ENCODE peak calls at places on chromosome 18, in seven cellular contexts. B, I, K, Y, T, R and D are unnamed samples.

GRCh38 chr18:80107396-80107795 is 1.7 kb upstream of the ADNP2 start:
- DNase-seq in R (no peak), I (no peak), B (no peak), T (peak), K (no peak), Y (no peak), D (no peak)

GRCh38 chr18:5150888-5151287 is 46.2 kb downstream of the AKAIN1 start:
- DNase-seq in K (no peak), Y (no peak), R (no peak), I (no peak), B (no peak), T (no peak), D (no peak)

GRCh38 chr18:74380916-74381315 is 65.3 kb downstream of the C18orf63 start:
- DNase-seq in T (no peak), I (no peak), B (no peak), R (no peak), Y (no peak), K (no peak), D (no peak)

GRCh38 chr18:11393486-11393885 is 215.9 kb upstream of the SLC35G4 start:
- DNase-seq in B (no peak), T (peak), K (peak), Y (no peak), I (no peak), R (no peak), D (no peak)

GRCh38 chr18:35510071-35511010 is 12.6 kb upstream of the INO80C start:
- DNase-seq in K (no peak), Y (no peak), R (no peak), B (no peak), T (no peak), I (no peak), D (no peak)

GRCh38 chr18:62324917-62325805 is at the start of gene TNFRSF11A:
- DNase-seq in R (peak), B (no peak), K (no peak), I (peak), Y (peak), T (no peak), D (no peak)

GRCh38 chr18:9731380-9731779 is 23.3 kb downstream of the RAB31 start:
- DNase-seq in B (peak), I (peak), K (peak), R (no peak), Y (no peak), T (no peak), D (no peak)

GRCh38 chr18:22203892-22204536 is 34.6 kb downstream of the GATA6 start:
- DNase-seq in K (no peak), T (no peak), B (no peak), R (no peak), Y (no peak), I (no peak), D (no peak)

GRCh38 chr18:25099838-25100393 is 252.1 kb downstream of the ZNF521 start:
- DNase-seq in I (peak), K (peak), Y (no peak), B (peak), R (no peak), T (no peak), D (no peak)

GRCh38 chr18:60044290-60045006 is 144.7 kb downstream of the PMAIP1 start:
- DNase-seq in B (peak), Y (no peak), K (no peak), T (no peak), R (no peak), I (peak), D (no peak)

GRCh38 chr18:76557026-76557575 is 62.1 kb upstream of the ZNF516 start:
- DNase-seq in T (no peak), R (no peak), Y (no peak), K (no peak), I (no peak), B (peak), D (no peak)

GRCh38 chr18:59593291-59593717 is 103.9 kb downstream of the CCBE1 start:
- DNase-seq in B (peak), K (peak), T (no peak), I (peak), Y (no peak), R (no peak), D (no peak)

GRCh38 chr18:21241224-21242131 is 554 bp upstream of the GREB1L start:
- DNase-seq in K (peak), I (peak), T (peak), R (peak), B (no peak), Y (no peak), D (no peak)

GRCh38 chr18:23207191-23207955 is 72.1 kb downstream of the CABLES1 start:
- DNase-seq in K (no peak), R (no peak), B (peak), Y (no peak), I (no peak), T (peak), D (no peak)

GRCh38 chr18:32906506-32907214 is 133.8 kb upstream of the KLHL14 start:
- DNase-seq in B (no peak), R (no peak), T (no peak), K (no peak), Y (no peak), I (no peak), D (no peak)

GRCh38 chr18:9434240-9434701 is 41.0 kb upstream of the RALBP1 start:
- DNase-seq in B (no peak), I (no peak), T (peak), R (no peak), K (no peak), Y (peak), D (peak)

GRCh38 chr18:36419188-36419912 is 121.8 kb downstream of the FHOD3 start:
- DNase-seq in K (no peak), R (no peak), Y (no peak), T (no peak), I (no peak), B (peak), D (no peak)

GRCh38 chr18:30763913-30764350 is 278.6 kb downstream of the DSC3 start:
- DNase-seq in R (no peak), I (no peak), K (no peak), T (peak), Y (no peak), B (no peak), D (no peak)

GRCh38 chr18:46630160-46630559 is 26.9 kb downstream of the LOXHD1 start:
- DNase-seq in T (no peak), I (peak), B (peak), R (no peak), K (no peak), Y (no peak), D (no peak)

GRCh38 chr18:8658858-8659485 is 46.4 kb upstream of the MTCL1 start:
- DNase-seq in I (no peak), B (no peak), T (no peak), R (no peak), K (no peak), Y (no peak), D (no peak)

GRCh38 chr18:45688834-45689233 is 35.1 kb upstream of the SLC14A1 start:
- DNase-seq in I (no peak), T (no peak), R (no peak), B (no peak), Y (peak), K (no peak), D (no peak)

GRCh38 chr18:3985664-3986063 is 469.4 kb downstream of the DLGAP1 start:
- DNase-seq in R (no peak), B (peak), Y (no peak), I (peak), K (peak), T (no peak), D (no peak)

GRCh38 chr18:60746491-60746890 is 373.9 kb upstream of the MC4R start:
- DNase-seq in I (no peak), R (no peak), T (no peak), K (no peak), Y (no peak), B (no peak), D (no peak)

GRCh38 chr18:45365835-45366234 is 249.4 kb upstream of the SLC14A2 start:
- DNase-seq in I (peak), K (no peak), Y (no peak), B (no peak), R (no peak), T (no peak), D (no peak)

GRCh38 chr18:12278765-12279682 is 24.9 kb downstream of the CIDEA start:
- DNase-seq in R (no peak), B (peak), Y (no peak), I (peak), T (peak), K (peak), D (peak)

GRCh38 chr18:38940863-38941531 is 1375.4 kb upstream of the CELF4 start:
- DNase-seq in I (peak), Y (peak), R (no peak), B (peak), T (peak), K (peak), D (no peak)

GRCh38 chr18:78526923-78527775 is 452.5 kb upstream of the SALL3 start:
- DNase-seq in R (no peak), B (no peak), K (no peak), I (no peak), Y (no peak), T (peak), D (no peak)

GRCh38 chr18:54004828-54005227 is 219.6 kb downstream of the MBD2 start:
- DNase-seq in I (peak), T (peak), B (no peak), R (no peak), Y (no peak), K (peak), D (no peak)

GRCh38 chr18:23648930-23649622 is 13.6 kb downstream of the ANKRD29 start:
- DNase-seq in B (no peak), I (no peak), R (no peak), K (no peak), Y (no peak), T (no peak), D (no peak)

GRCh38 chr18:78983530-78983929 is 3.9 kb downstream of the SALL3 start:
- DNase-seq in B (no peak), I (no peak), T (peak), K (no peak), Y (no peak), R (no peak), D (no peak)

GRCh38 chr18:79368681-79369080 is 27.0 kb upstream of the NFATC1 start:
- DNase-seq in B (no peak), R (no peak), I (no peak), K (no peak), Y (no peak), T (no peak), D (no peak)

GRCh38 chr18:62413189-62413588 is 88.1 kb downstream of the TNFRSF11A start:
- DNase-seq in T (no peak), I (no peak), Y (no peak), K (no peak), R (no peak), B (no peak), D (no peak)

GRCh38 chr18:74128114-74128513 is 19.5 kb downstream of the FBXO15 start:
- DNase-seq in K (no peak), T (no peak), Y (no peak), B (no peak), I (no peak), R (no peak), D (no peak)